ENCODE peak calls at places on chromosome 5, in five cellular contexts. F, V, G, L and D are unnamed samples.

GRCh38 chr5:2191972-2192371 is 309.2 kb upstream of the IRX4 start:
- DNase-seq in F (no peak), V (no peak), G (no peak), L (no peak), D (no peak)

GRCh38 chr5:123514615-123515355 is 2.8 kb downstream of the CSNK1G3 start:
- DNase-seq in F (no peak), V (no peak), G (no peak), L (no peak), D (no peak)

GRCh38 chr5:53469946-53470687 is 10.3 kb upstream of the FST start:
- DNase-seq in F (no peak), V (no peak), G (no peak), L (no peak), D (no peak)

GRCh38 chr5:32708949-32709348 is 2.2 kb upstream of the NPR3 start:
- DNase-seq in F (no peak), V (peak), G (no peak), L (no peak), D (no peak)

GRCh38 chr5:123157797-123158528 is 68.9 kb downstream of the PRDM6 start:
- DNase-seq in F (no peak), V (no peak), G (no peak), L (no peak), D (no peak)

GRCh38 chr5:39578887-39579497 is 154.2 kb upstream of the DAB2 start:
- DNase-seq in F (no peak), V (no peak), G (peak), L (no peak), D (no peak)

GRCh38 chr5:151615431-151615830 is 24.3 kb upstream of the FAT2 start:
- DNase-seq in F (no peak), V (no peak), G (no peak), L (no peak), D (no peak)

GRCh38 chr5:14675309-14675708 is 10.8 kb downstream of the OTULIN start:
- DNase-seq in F (no peak), V (no peak), G (no peak), L (no peak), D (no peak)

GRCh38 chr5:169979871-169980270 is 424 bp downstream of the INSYN2B start:
- DNase-seq in F (no peak), V (no peak), G (no peak), L (no peak), D (no peak)

GRCh38 chr5:169978744-169979143 is 1.6 kb downstream of the INSYN2B start:
- DNase-seq in F (no peak), V (no peak), G (no peak), L (no peak), D (no peak)

GRCh38 chr5:169980418-169981053 is at the start of gene INSYN2B:
- DNase-seq in F (no peak), V (peak), G (peak), L (peak), D (peak)
- TF ChIP-seq POLR2A in F (no peak), V (no peak), G (no peak), L (no peak), D (no peak)

GRCh38 chr5:36659406-36659805 is 53.0 kb downstream of the SLC1A3 start:
- DNase-seq in F (no peak), V (no peak), G (no peak), L (no peak), D (no peak)

GRCh38 chr5:36655171-36655570 is 48.8 kb downstream of the SLC1A3 start:
- DNase-seq in F (no peak), V (peak), G (no peak), L (no peak), D (no peak)

GRCh38 chr5:36658016-36658415 is 51.6 kb downstream of the SLC1A3 start:
- DNase-seq in F (no peak), V (no peak), G (no peak), L (no peak), D (no peak)

GRCh38 chr5:36656556-36656955 is 50.1 kb downstream of the SLC1A3 start:
- DNase-seq in F (no peak), V (no peak), G (no peak), L (no peak), D (no peak)

DNA sequence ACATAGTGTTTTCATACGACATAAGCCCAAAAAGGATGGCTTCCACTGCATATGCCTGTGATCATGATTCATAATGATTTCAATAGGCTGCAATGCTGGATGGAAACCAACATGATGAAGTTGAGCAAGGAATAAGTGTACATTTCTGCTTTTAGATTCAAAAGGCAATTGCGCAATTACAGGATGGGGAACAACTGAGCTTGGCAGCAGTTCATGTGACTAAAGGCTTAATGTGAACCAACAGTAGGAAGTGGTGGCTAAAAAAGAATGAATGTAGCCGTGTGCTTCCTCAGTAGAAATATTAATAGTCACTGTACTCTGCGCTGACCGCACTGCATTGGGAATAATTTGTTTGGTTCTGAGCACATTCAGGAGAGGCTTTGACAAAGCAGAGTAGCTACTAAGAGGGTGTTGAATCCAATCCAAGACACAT is 51.2 kb downstream of the SLC1A3 start:
- DNase-seq in F (no peak), V (peak), G (peak), L (peak), D (peak)
- TF ChIP-seq POLR2A in F (no peak), V (no peak), G (no peak), L (no peak), D (no peak)

DNA sequence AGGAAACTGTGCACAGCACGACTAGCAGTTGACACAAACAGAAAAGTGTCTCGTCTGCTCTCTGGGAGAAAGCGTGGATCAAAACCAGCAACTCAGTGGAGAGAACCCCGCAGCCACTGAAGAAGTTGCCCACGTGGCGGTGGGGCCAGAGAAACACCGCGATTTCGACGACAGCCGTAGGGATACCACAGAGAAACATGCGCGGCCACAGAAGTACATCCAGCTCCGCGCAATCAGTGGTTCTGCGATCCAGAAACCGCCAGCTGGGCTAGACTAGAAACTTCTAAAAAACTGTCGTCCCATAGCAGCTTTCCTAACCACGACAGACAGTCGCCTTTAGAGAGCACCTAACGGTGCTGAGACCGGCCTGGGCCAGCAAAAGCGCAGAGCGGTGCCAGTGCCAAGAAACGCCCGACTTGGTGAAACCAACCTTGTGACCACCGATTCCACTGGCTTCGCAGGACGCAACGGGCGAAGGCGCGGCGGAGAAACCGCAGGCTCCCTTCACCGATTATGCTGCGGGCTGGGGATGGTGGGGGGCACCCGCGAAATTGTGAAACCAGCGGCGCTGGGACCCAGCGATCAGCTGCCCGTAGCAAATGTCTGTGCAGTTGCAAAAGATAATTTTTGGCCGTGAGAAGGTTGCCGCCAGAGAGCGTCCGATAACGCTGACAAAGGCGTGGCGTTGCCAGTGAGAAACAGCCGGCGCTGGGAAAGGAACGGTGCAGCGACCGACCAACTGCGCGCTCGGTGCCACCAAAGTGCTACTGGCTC is 2.7 kb upstream of the ANXA2R start:
- DNase-seq in F (peak), V (peak), G (peak), L (peak), D (no peak)
- TF ChIP-seq POLR2A in F (no peak), V (no peak), G (no peak), L (no peak), D (no peak)

DNA sequence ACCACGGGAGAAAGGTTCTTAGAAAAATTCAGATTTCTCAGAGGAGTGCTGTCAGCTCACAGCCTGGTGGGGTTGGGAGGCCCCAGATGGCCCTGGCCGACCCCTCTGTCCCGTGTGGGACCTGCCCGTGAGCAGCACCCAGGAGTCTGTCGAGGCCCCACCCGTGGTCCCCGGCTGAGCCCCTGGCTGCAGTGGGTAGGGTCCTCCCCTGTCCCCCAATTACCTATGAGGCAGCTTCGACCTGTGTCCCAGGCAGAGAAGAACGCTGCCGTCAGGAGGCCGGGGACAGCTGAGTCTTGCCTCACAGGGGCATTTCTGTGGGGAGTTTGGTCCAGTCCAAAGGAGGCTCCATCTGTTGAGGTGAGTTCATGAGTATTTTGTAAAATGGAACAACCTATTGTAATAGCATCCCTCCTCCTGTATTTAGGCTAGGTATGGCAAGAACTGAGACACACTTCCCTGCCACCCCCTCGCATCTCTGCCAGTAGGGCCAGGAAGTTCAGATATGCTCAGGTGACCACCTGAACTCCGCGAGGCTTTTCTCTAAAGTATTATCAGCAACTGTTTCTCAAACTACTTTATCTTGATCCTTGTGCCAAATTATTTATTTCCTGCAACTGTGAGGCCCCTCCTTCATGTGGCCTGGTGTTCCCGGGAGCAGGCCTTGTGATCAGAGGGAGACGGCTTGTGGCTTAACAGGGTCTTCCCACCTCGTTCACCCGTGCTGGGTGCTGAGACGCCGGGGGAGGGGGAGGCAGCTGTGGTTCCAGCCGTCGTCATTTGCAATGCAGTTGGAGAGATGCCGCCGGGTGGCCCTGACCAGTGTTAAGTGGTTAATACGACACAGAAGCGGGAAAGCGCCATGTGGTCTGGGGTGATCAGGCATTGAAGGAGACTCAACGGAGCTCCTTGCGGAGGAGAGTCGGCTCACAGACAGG is 1.7 kb downstream of the AHRR start:
- DNase-seq in F (no peak), V (no peak), G (no peak), L (no peak), D (no peak)
- TF ChIP-seq POLR2A in F (no peak), V (no peak), G (no peak), L (no peak), D (no peak)

DNA sequence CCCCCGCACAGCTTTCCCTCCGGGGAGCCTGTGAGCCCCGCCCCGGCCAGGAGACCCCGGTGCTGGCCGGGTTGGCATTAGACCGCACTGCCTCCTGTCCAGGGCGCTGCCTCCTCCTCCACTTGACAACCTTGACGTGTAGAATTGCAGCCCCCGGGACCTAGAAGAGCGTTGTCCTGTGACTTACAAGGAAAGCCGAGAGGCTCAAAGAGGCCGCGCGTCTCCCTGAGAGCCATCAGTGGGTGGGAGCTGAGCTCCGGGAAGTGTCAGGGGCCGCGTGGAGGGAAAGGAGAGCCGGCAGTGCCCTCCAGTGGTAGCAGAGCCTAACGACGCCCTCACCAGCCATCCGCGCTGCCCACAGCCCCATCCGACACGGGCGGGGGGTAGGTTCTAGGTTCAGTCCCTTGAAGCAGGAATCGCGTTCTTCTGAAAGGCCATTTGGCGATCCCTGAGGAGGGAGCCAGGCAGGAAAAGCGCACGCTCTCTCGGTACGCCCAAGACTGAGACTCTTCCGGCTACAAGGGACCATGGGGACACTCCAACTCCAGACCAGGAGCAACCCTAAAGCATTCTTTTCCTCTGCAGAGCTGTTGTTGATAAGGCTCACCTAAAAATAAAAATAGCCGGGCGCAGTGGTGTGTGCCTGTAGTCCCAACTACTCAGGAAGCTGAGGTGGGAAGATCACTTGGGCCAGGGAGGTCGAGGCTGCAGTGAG is 40.6 kb upstream of the SAP30L start:
- DNase-seq in F (peak), V (peak), G (peak), L (peak), D (peak)
- TF ChIP-seq POLR2A in F (no peak), V (no peak), G (no peak), L (no peak), D (no peak)

GRCh38 chr5:78964889-78965288 is 20.2 kb downstream of the ARSB start:
- DNase-seq in F (no peak), V (no peak), G (peak), L (no peak), D (peak)
- TF ChIP-seq POLR2A in F (no peak), V (no peak), G (no peak), L (no peak), D (no peak)

DNA sequence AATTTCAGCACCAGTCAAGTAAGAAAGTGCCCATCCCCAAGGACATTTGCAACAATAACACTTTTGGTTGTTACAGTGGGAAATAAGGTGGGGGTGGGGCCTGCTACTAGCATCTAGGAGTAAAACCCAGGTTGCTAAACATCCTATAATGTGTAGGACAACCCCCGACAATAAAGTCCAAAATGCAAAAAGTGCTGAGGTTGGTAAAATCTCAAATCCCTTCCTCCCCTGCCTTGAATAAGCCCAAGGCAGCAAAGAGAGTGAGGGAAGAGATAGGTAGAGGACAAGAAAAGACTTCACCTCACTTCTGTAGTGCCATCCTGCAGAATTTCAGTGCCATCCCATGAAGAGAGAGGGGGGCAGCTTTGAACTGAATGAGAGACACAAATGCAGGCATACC is 117.5 kb upstream of the NIPBL start:
- DNase-seq in F (no peak), V (no peak), G (no peak), L (no peak), D (no peak)
- TF ChIP-seq POLR2A in F (no peak), V (no peak), G (no peak), L (no peak), D (no peak)

GRCh38 chr5:143405063-143405746 is 1.7 kb upstream of the NR3C1 start:
- DNase-seq in F (peak), V (peak), G (peak), L (peak), D (peak)
- TF ChIP-seq POLR2A in F (no peak), V (peak), G (peak), L (no peak), D (peak)

GRCh38 chr5:114237766-114238165 is 124.1 kb upstream of the KCNN2 start:
- DNase-seq in F (no peak), V (no peak), G (peak), L (no peak), D (peak)
- TF ChIP-seq POLR2A in F (no peak), V (no peak), G (no peak), L (no peak), D (no peak)